ENCODE peak calls at places on chromosomes 5 and 9, in six cellular contexts. I is spleen, V is thyroid gland, L is Peyer's patch, G is ovary, P is tibial nerve. R is an unnamed sample.

GRCh38 chr9:76911971-76912370 is 6.1 kb upstream of the PRUNE2 start:
- DNase-seq in I (no peak), P (no peak), V (no peak), G (no peak), L (no peak), R (no peak)

GRCh38 chr9:33107762-33108161 is 31.3 kb upstream of the SMU1 start:
- DNase-seq in G (no peak), V (no peak), L (no peak), I (no peak), P (no peak), R (no peak)

GRCh38 chr5:34609951-34610431 is 46.1 kb upstream of the RAI14 start:
- DNase-seq in I (no peak), P (no peak), V (no peak), L (no peak), G (no peak), R (no peak)

GRCh38 chr9:108634164-108634563 is 221.6 kb downstream of the ACTL7B start:
- DNase-seq in I (no peak), P (no peak), G (no peak), L (no peak), V (no peak), R (no peak)

GRCh38 chr5:178357127-178357526 is 124.5 kb upstream of the PHYKPL start:
- DNase-seq in L (no peak), P (no peak), I (peak), G (no peak), V (no peak), R (no peak)

GRCh38 chr5:146704949-146705665 is 173.4 kb downstream of the PPP2R2B start:
- DNase-seq in P (no peak), G (no peak), L (no peak), I (no peak), V (no peak), R (no peak)

GRCh38 chr9:115035872-115036612 is 81.9 kb downstream of the TNC start:
- DNase-seq in V (no peak), I (no peak), L (no peak), G (no peak), P (peak), R (peak)

GRCh38 chr5:10192309-10192708 is 57.4 kb downstream of the ATPSCKMT start:
- DNase-seq in P (no peak), L (no peak), I (no peak), V (no peak), G (no peak), R (no peak)

GRCh38 chr9:126403451-126403850 is 76.8 kb downstream of the MVB12B start:
- DNase-seq in V (no peak), G (no peak), P (no peak), I (no peak), L (no peak), R (no peak)

GRCh38 chr5:65823820-65824445 is 101.9 kb downstream of the NLN start:
- DNase-seq in L (no peak), P (no peak), V (no peak), G (no peak), I (no peak), R (no peak)

GRCh38 chr9:34611251-34611810 is 566 bp downstream of the RPP25L start:
- DNase-seq in P (no peak), V (no peak), L (no peak), G (peak), I (no peak), R (no peak)

GRCh38 chr5:149455889-149456409 is 76.9 kb upstream of the IL17B start:
- DNase-seq in P (no peak), L (no peak), V (peak), I (no peak), G (peak), R (no peak)

GRCh38 chr5:164498393-164498792 is 993.0 kb downstream of the MAT2B start:
- DNase-seq in I (no peak), L (no peak), G (no peak), P (no peak), V (no peak), R (no peak)

GRCh38 chr9:19985081-19985480 is 196.2 kb upstream of the SLC24A2 start:
- DNase-seq in P (no peak), G (no peak), L (no peak), V (no peak), I (no peak), R (no peak)

GRCh38 chr9:123415593-123415930 is 59.6 kb downstream of the CRB2 start:
- DNase-seq in G (no peak), V (no peak), L (no peak), P (no peak), I (peak), R (no peak)

GRCh38 chr5:14178671-14179211 is 35.6 kb downstream of the TRIO start:
- DNase-seq in G (no peak), P (no peak), V (no peak), I (no peak), L (no peak), R (no peak)

GRCh38 chr9:131276107-131276888 is at the start of gene FAM78A:
- DNase-seq in V (no peak), G (peak), I (peak), L (peak), P (no peak), R (no peak)

GRCh38 chr5:1737790-1738405 is 61.7 kb downstream of the MRPL36 start:
- DNase-seq in V (no peak), L (no peak), P (no peak), I (no peak), G (no peak), R (no peak)

GRCh38 chr5:165321912-165322311 is 1816.5 kb downstream of the MAT2B start:
- DNase-seq in P (no peak), I (no peak), G (no peak), V (no peak), L (no peak), R (no peak)

GRCh38 chr5:27316283-27316675 is 277.9 kb upstream of the CDH9 start:
- DNase-seq in L (no peak), G (no peak), P (no peak), I (no peak), V (no peak), R (no peak)

GRCh38 chr5:112174959-112175594 is 244.0 kb downstream of the EPB41L4A start:
- DNase-seq in V (peak), I (no peak), G (no peak), L (no peak), P (peak), R (no peak)

GRCh38 chr5:51748667-51749066 is 365.4 kb downstream of the ISL1 start:
- DNase-seq in P (no peak), L (no peak), V (no peak), I (no peak), G (no peak), R (no peak)

GRCh38 chr9:124493218-124493617 is 14.0 kb downstream of the NR5A1 start:
- DNase-seq in I (no peak), L (no peak), G (no peak), P (no peak), V (no peak), R (no peak)

GRCh38 chr9:104765138-104765537 is 1.2 kb downstream of the NIPSNAP3B start:
- DNase-seq in L (no peak), G (no peak), V (no peak), P (no peak), I (no peak), R (no peak)

GRCh38 chr9:126162611-126163381 is 163.8 kb upstream of the MVB12B start:
- DNase-seq in V (no peak), I (no peak), G (no peak), P (no peak), L (no peak), R (no peak)

GRCh38 chr5:588406-588995 is 23.6 kb upstream of the CEP72 start:
- DNase-seq in P (no peak), L (no peak), I (no peak), V (no peak), G (no peak), R (no peak)

GRCh38 chr9:130866474-130866965 is 30.1 kb downstream of the QRFP start:
- DNase-seq in V (peak), I (peak), P (peak), L (peak), G (peak), R (peak)

GRCh38 chr5:59322887-59323286 is 570.6 kb downstream of the PDE4D start:
- DNase-seq in V (no peak), G (no peak), L (no peak), P (no peak), I (no peak), R (no peak)

GRCh38 chr9:81801190-81801589 is 111.8 kb upstream of the TLE1 start:
- DNase-seq in I (no peak), V (no peak), L (no peak), P (no peak), G (no peak), R (no peak)

GRCh38 chr5:13591621-13592020 is 352.9 kb downstream of the DNAH5 start:
- DNase-seq in L (no peak), P (no peak), V (no peak), G (no peak), I (no peak), R (no peak)

GRCh38 chr9:1922026-1922425 is 93.1 kb upstream of the SMARCA2 start:
- DNase-seq in V (no peak), I (no peak), P (no peak), L (no peak), G (no peak), R (no peak)

GRCh38 chr5:127564002-127564769 is 46.7 kb downstream of the PRRC1 start:
- DNase-seq in P (peak), L (peak), G (no peak), V (peak), I (no peak), R (peak)

GRCh38 chr5:32020271-32020670 is 153.8 kb downstream of the GOLPH3 start:
- DNase-seq in I (no peak), P (no peak), G (no peak), V (no peak), L (no peak), R (no peak)

GRCh38 chr5:137264573-137264972 is 234.6 kb downstream of the SPOCK1 start:
- DNase-seq in V (no peak), G (no peak), P (no peak), L (no peak), I (no peak), R (no peak)

GRCh38 chr5:17379188-17379951 is 118.7 kb upstream of the TAF11L2 start:
- DNase-seq in G (no peak), I (no peak), V (no peak), P (no peak), L (no peak), R (no peak)

GRCh38 chr9:34546834-34547827 is 24.3 kb upstream of the ENHO start:
- DNase-seq in P (peak), I (peak), V (peak), L (no peak), G (no peak), R (no peak)

GRCh38 chr5:12805165-12805698 is 901.0 kb upstream of the CTNND2 start:
- DNase-seq in L (no peak), I (peak), P (no peak), G (no peak), V (no peak), R (no peak)

GRCh38 chr9:2257530-2257929 is 242.4 kb downstream of the SMARCA2 start:
- DNase-seq in L (peak), I (no peak), V (no peak), P (no peak), G (no peak), R (no peak)

DNA sequence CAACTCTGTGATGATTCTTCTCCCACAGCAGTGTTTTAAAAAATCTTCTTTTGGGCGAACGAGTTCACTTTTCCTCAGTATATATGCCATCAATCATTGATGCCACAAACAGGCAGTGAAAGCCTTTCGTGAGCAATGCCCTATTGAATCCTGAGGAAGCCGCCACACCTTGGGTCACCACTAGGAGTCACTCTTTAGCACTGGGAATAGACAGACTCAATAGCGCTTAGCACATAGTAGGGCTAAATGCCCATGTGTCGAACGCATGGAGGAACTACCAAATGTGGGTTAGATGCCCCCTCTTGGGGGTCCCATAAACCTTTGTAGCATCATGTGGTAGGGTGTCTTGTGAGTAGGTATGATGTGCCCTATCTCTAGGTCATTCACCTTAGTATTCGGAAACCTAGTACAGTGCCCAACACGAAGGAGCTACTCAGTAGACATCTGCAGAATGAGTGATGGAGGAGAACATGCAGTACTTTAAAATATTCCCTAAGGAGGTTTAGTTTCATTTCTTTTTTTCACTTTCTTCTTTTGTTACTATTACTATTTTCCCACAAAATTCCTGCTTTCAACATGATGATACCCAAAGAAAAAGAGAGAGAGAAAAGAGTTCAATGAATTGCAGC is 603.7 kb downstream of the BNC2 start:
- DNase-seq in I (no peak), L (no peak), P (peak), V (no peak), G (no peak), R (no peak)
- TF ChIP-seq CTCF in I (no peak), L (peak), P (no peak), V (peak), G (no peak), R (no peak)

GRCh38 chr9:98708933-98709911 is at the start of gene GABBR2:
- DNase-seq in G (no peak), L (no peak), V (no peak), I (no peak), P (no peak), R (no peak)
- H3K4me3 ChIP-seq in G (no peak), L (peak), V (no peak), I (peak), P (no peak), R (peak)

GRCh38 chr9:35812025-35812602 is at the start of gene SPAG8:
- DNase-seq in P (peak), G (peak), L (peak), I (peak), V (peak), R (peak)
- TF ChIP-seq POLR2A in P (peak), G (peak), L (peak), I (no peak), V (no peak), R (no peak)

GRCh38 chr5:76403713-76403962 is 553 bp downstream of the IQGAP2 start:
- DNase-seq in G (peak), I (no peak), P (no peak), L (no peak), V (no peak), R (no peak)
- TF ChIP-seq CTCF in G (peak), I (no peak), P (peak), L (peak), V (peak), R (peak)

GRCh38 chr5:79922626-79923025 is 68.4 kb downstream of the MTX3 start:
- DNase-seq in V (no peak), L (no peak), P (no peak), G (no peak), I (no peak), R (no peak)
- H3K4me3 ChIP-seq in V (no peak), L (no peak), P (no peak), G (no peak), I (no peak), R (no peak)

GRCh38 chr9:133959171-133959570 is 33.0 kb downstream of the VAV2 start:
- DNase-seq in L (no peak), G (no peak), V (no peak), I (peak), P (no peak), R (no peak)

GRCh38 chr9:133959966-133960567 is 32.1 kb downstream of the VAV2 start:
- DNase-seq in G (no peak), L (no peak), P (no peak), I (peak), V (no peak), R (no peak)

GRCh38 chr9:133960568-133961129 is 31.5 kb downstream of the VAV2 start:
- DNase-seq in G (no peak), V (peak), P (no peak), L (no peak), I (peak), R (no peak)

GRCh38 chr9:133957328-133957727 is 34.8 kb downstream of the VAV2 start:
- DNase-seq in L (no peak), P (no peak), G (no peak), I (peak), V (no peak), R (no peak)

DNA sequence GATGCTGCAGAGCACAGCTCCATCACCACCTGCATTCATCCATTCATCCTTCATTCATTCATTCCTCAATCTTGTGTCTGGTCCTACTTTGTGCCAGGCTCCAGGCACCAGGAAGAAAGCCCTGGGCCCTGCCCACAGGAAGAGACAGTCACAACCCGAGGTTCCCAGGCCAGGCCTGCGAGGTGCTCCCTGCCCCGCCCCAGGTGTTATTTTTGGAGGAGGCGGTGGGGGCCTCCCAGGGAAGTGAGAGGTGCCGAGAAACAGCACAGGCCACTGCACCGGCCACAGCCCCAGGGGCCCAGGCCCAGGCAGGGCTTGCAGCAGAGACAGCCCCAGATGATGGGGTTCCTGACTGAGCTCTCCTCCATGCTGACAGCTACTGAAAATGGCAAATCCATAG is 33.4 kb downstream of the VAV2 start:
- DNase-seq in G (no peak), I (peak), L (peak), V (no peak), P (no peak), R (no peak)
- TF ChIP-seq POLR2A in G (no peak), I (no peak), L (no peak), V (no peak), P (no peak), R (no peak)

GRCh38 chr9:292915-293314 is 78.2 kb downstream of the DOCK8 start:
- DNase-seq in V (no peak), L (no peak), G (no peak), I (no peak), P (no peak), R (no peak)
- TF ChIP-seq CTCF in V (no peak), L (no peak), G (no peak), I (no peak), P (no peak), R (no peak)

DNA sequence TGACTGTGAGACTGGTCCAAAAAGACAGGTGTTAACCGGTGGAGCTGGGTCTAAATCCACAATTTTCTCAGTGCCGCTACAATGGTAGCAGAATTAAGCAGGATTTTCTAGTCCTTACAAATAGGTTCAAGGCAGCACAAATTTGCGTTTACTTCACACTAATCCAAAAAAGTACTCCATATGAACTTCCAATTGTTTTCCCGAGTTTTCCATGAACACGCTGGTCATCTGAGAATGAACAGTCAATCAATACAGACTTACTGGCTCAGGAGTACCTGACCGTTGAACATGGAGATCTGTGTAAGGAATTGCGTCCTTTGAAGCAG is 709 bp downstream of the SLC35D2 start:
- DNase-seq in L (no peak), G (no peak), P (no peak), V (no peak), I (no peak), R (no peak)
- H3K4me3 ChIP-seq in L (peak), G (peak), P (peak), V (peak), I (peak), R (peak)

DNA sequence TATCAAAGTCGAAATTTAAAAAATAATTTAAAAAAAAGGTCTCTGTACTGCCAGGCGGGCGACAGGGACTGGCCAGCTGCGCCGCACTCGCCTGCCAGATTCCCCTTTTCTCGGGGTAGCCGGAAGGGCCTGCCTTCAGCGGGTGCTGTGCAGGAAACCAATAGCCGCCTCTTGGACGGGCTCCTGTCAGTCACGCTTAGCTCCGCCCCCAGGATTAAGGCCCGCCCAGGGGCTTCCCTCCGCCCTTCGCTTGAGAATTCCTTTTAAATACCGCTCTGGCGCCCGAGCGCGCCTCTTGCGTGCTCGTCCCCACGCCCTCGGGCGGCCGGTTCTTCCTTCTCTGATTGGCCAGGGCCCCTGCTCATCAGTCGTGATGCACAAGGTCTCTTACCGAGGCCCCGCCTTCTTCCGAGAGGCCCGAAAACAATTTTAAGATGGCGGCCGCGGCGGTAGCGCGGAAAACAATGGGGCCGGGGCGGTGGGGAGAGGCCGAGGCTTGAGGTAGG is at the start of gene MAML1:
- DNase-seq in I (peak), V (peak), G (peak), P (peak), L (peak), R (peak)
- TF ChIP-seq POLR2A in I (no peak), V (no peak), G (peak), P (peak), L (peak), R (no peak)

R was measured in breast epithelium.